ENCODE peak calls at places on chromosome 20, in eight cellular contexts. P is CD4-positive, alpha-beta memory T cell; T is fibroblast of lung; C is lower lobe of right lung; J is BJ; U is psoas muscle; G is neural progenitor cell; S is endodermal cell. Z is an unnamed sample. For H3K36me3 and H3K27me3, the result is how much of the 10 kb centered on the place peaks cover.

GRCh38 chr20:60851826-60852704 is 400.0 kb upstream of the CDH4 start:
- DNase-seq in P (no peak), T (no peak), C (no peak), J (no peak), U (no peak), G (peak), S (peak), Z (peak)

GRCh38 chr20:8855315-8855714 is 213.6 kb upstream of the PLCB4 start:
- DNase-seq in P (no peak), T (peak), C (no peak), J (no peak), U (no peak), G (no peak), S (no peak), Z (no peak)

GRCh38 chr20:36584018-36584481 is 10.7 kb downstream of the TGIF2 start:
- DNase-seq in P (no peak), T (no peak), C (no peak), J (no peak), U (no peak), G (no peak), S (no peak), Z (no peak)

GRCh38 chr20:21103582-21104465 is 2.3 kb downstream of the LINC00237 start:
- DNase-seq in P (no peak), T (no peak), C (no peak), J (no peak), U (no peak), G (peak), S (peak), Z (peak)

GRCh38 chr20:58135441-58136170 is 92.8 kb downstream of the ANKRD60 start:
- DNase-seq in P (no peak), T (no peak), C (no peak), J (no peak), U (no peak), G (no peak), S (peak), Z (no peak)

GRCh38 chr20:41293269-41294037 is 24.1 kb downstream of the ZHX3 start:
- DNase-seq in P (no peak), T (peak), C (no peak), J (no peak), U (no peak), G (no peak), S (no peak), Z (no peak)

GRCh38 chr20:12925214-12925755 is 83.5 kb upstream of the SPTLC3 start:
- DNase-seq in P (no peak), T (peak), C (no peak), J (no peak), U (no peak), G (peak), S (peak), Z (peak)

GRCh38 chr20:34074101-34074760 is 37.8 kb downstream of the EIF2S2 start:
- DNase-seq in P (no peak), T (no peak), C (no peak), J (no peak), U (no peak), G (no peak), S (no peak), Z (no peak)

GRCh38 chr20:21050710-21051109 is 55.4 kb downstream of the LINC00237 start:
- DNase-seq in P (no peak), T (no peak), C (no peak), J (no peak), U (no peak), G (no peak), S (no peak), Z (no peak)

GRCh38 chr20:2879148-2879547 is 5.9 kb downstream of the PTPRA start:
- DNase-seq in P (no peak), T (peak), C (no peak), J (peak), U (no peak), G (no peak), S (no peak), Z (no peak)

GRCh38 chr20:2320813-2321658 is 25.2 kb downstream of the TGM3 start:
- DNase-seq in P (no peak), T (no peak), C (no peak), J (no peak), U (no peak), G (no peak), S (no peak), Z (no peak)

GRCh38 chr20:46289416-46289815 is 18.9 kb downstream of the CDH22 start:
- DNase-seq in P (no peak), T (no peak), C (no peak), J (no peak), U (no peak), G (no peak), S (no peak), Z (no peak)

GRCh38 chr20:21029356-21029755 is 76.8 kb downstream of the LINC00237 start:
- DNase-seq in P (no peak), T (no peak), C (no peak), J (no peak), U (no peak), G (peak), S (no peak), Z (no peak)

GRCh38 chr20:31572042-31572700 is 32.9 kb upstream of the ID1 start:
- DNase-seq in P (no peak), T (no peak), C (no peak), J (no peak), U (no peak), G (no peak), S (no peak), Z (peak)
- H3K4me3 ChIP-seq in P (peak), T (peak), C (peak), J (no peak), U (peak), G (peak), S (peak), Z (peak)

DNA sequence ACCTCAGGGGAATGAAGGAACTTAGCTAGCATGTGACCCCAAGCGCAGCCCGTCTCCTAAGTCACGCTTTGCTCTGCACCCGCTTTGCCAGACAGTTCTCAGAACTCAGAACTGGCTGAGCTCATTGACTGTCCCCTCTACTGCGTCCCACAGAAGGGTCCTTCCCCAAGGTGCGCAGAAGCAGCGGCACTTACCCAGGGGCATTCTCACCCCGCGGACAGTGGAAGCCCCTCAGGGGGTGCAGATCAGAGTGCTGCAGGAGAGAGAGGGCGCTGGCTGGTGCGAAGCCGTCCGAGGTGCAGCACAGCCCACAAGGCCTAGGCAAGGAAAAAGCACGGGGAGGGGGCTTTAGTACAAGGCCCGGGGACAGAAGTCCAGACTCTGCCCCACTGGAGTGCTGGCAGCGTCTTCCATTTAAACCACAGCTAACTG is 802 bp downstream of the SNHG17 start:
- DNase-seq in P (peak), T (peak), C (peak), J (no peak), U (no peak), G (peak), S (peak), Z (peak)
- H3K36me3 ChIP-seq in P (under half), T (under half), C (under half), J (under half), U (under half), G (under half), S (under half), Z (under half)

DNA sequence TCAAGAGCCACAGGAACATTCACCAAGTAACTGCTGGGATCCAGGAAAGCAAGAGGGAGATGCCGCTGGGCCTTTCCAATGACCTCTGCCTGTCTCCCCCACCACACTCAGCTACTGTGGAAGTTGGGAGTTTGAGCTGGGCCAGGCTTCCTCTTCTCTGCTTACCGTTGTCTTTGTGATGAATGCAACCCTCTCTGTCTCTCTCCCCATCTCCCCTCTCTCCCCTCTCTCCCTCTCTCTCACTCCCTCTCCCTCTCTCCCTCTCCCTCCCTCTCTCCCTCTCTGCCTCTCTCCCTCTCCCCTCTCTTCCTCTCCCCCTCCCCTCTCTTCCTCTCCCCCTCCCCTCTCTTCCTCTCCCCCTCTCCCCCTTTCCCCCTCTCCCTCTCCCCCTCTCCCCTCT is 54.8 kb downstream of the EDN3 start:
- DNase-seq in P (no peak), T (no peak), C (no peak), J (no peak), U (no peak), G (no peak), S (no peak), Z (no peak)
- H3K27me3 ChIP-seq in P (under half), T (under half), C (under half), J (under half), U (under half), G (under half), S (under half), Z (under half)

GRCh38 chr20:31505903-31506302 is 8.3 kb upstream of the HM13 start:
- DNase-seq in P (no peak), T (no peak), C (no peak), J (no peak), U (no peak), G (no peak), S (no peak), Z (no peak)
- H3K4me3 ChIP-seq in P (no peak), T (no peak), C (no peak), J (no peak), U (no peak), G (no peak), S (no peak), Z (no peak)

GRCh38 chr20:1165941-1166340 is 18.8 kb downstream of the TMEM74B start:
- DNase-seq in P (no peak), T (no peak), C (no peak), J (no peak), U (no peak), G (no peak), S (no peak), Z (no peak)
- H3K36me3 ChIP-seq in P (half or more), T (under half), C (half or more), J (under half), U (half or more), G (under half), S (half or more), Z (under half)

GRCh38 chr20:62637521-62638054 is 4.7 kb upstream of the SLCO4A1 start:
- DNase-seq in P (no peak), T (no peak), C (no peak), J (no peak), U (no peak), G (no peak), S (no peak), Z (no peak)

GRCh38 chr20:62639765-62640164 is 2.5 kb upstream of the SLCO4A1 start:
- DNase-seq in P (no peak), T (no peak), C (no peak), J (no peak), U (no peak), G (no peak), S (no peak), Z (no peak)

GRCh38 chr20:62637110-62637509 is 5.2 kb upstream of the SLCO4A1 start:
- DNase-seq in P (no peak), T (no peak), C (no peak), J (no peak), U (no peak), G (no peak), S (no peak), Z (no peak)

GRCh38 chr20:62638055-62638570 is 4.2 kb upstream of the SLCO4A1 start:
- DNase-seq in P (no peak), T (no peak), C (no peak), J (no peak), U (no peak), G (no peak), S (no peak), Z (no peak)

DNA sequence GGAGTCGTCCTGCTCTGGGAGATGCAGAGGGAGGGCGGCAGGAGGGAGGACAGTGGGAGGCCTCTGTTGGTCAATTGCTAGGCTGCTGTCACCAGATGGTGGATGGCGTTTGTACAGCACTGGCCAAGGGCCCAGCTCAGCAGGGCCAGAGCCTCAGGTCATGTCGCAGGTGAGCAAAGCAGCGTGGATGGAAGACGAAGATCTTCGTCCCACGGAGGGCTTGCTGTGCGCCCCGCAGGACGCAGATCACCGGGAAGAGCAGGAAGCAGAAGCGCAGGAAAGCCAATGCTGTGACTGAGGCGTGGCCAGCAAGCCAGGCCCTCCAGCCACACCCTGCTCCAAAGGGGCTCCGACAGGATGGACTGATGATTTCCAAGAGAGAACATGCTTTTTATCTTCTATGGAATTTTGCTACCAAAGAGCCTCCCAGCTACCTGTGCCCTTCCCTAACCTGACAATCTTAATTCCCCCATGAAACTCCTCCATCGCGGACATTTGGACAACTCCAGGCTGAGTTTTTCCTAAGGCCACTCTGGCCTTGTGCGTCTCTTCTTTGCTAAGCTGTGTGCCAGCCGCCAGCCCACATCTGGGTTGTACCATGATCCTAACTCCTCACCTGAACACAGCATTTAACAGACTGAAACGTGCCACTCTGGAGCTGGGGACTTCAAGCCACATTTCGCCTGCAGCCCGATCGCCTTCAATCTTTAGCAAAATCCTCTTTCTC is 3.5 kb upstream of the SLCO4A1 start:
- DNase-seq in P (no peak), T (no peak), C (no peak), J (no peak), U (no peak), G (no peak), S (no peak), Z (no peak)
- H3K27me3 ChIP-seq in P (under half), T (under half), C (under half), J (under half), U (under half), G (half or more), S (under half), Z (under half)

GRCh38 chr20:24948939-24949679 is at the start of gene CST7:
- DNase-seq in P (peak), T (no peak), C (peak), J (no peak), U (peak), G (no peak), S (peak), Z (peak)
- H3K4me3 ChIP-seq in P (no peak), T (no peak), C (peak), J (no peak), U (no peak), G (no peak), S (no peak), Z (no peak)

GRCh38 chr20:53576586-53577318 is 16.9 kb downstream of the ZNF217 start:
- DNase-seq in P (no peak), T (no peak), C (no peak), J (no peak), U (no peak), G (no peak), S (no peak), Z (no peak)

GRCh38 chr20:53574819-53575218 is 18.8 kb downstream of the ZNF217 start:
- DNase-seq in P (no peak), T (no peak), C (no peak), J (no peak), U (no peak), G (no peak), S (no peak), Z (no peak)

GRCh38 chr20:53574259-53574789 is 19.3 kb downstream of the ZNF217 start:
- DNase-seq in P (no peak), T (no peak), C (no peak), J (no peak), U (no peak), G (no peak), S (no peak), Z (no peak)

GRCh38 chr20:53576195-53576580 is 17.5 kb downstream of the ZNF217 start:
- DNase-seq in P (no peak), T (no peak), C (no peak), J (no peak), U (no peak), G (no peak), S (no peak), Z (no peak)

GRCh38 chr20:53575481-53576194 is 18.0 kb downstream of the ZNF217 start:
- DNase-seq in P (no peak), T (no peak), C (no peak), J (no peak), U (no peak), G (no peak), S (no peak), Z (no peak)
- H3K36me3 ChIP-seq in P (half or more), T (under half), C (half or more), J (under half), U (half or more), G (under half), S (half or more), Z (half or more)

Z was measured in H7.